ENCODE peak calls at places on chromosome 6, in four cellular contexts. Q is thoracic aorta, X is ascending aorta, G is body of pancreas. M is an unnamed sample.

GRCh38 chr6:119241124-119241491 is 108.5 kb downstream of the MAN1A1 start:
- DNase-seq in Q (no peak), X (no peak), G (no peak), M (no peak)

GRCh38 chr6:137175157-137175889 is 1.9 kb upstream of the IL22RA2 start:
- DNase-seq in Q (no peak), X (no peak), G (no peak), M (no peak)

GRCh38 chr6:33802186-33803061 is 1.4 kb downstream of the MLN start:
- DNase-seq in Q (no peak), X (no peak), G (no peak), M (no peak)

GRCh38 chr6:79869184-79869583 is 78.2 kb downstream of the ELOVL4 start:
- DNase-seq in Q (no peak), X (no peak), G (no peak), M (no peak)

GRCh38 chr6:169445661-169446581 is 192.3 kb upstream of the THBS2 start:
- DNase-seq in Q (no peak), X (no peak), G (no peak), M (peak)

GRCh38 chr6:168035098-168035660 is 37.7 kb downstream of the KIF25 start:
- DNase-seq in Q (no peak), X (peak), G (peak), M (peak)

GRCh38 chr6:101224751-101225150 is 168.8 kb upstream of the GRIK2 start:
- DNase-seq in Q (no peak), X (no peak), G (no peak), M (no peak)

GRCh38 chr6:71080793-71081192 is 123.9 kb upstream of the B3GAT2 start:
- DNase-seq in Q (no peak), X (no peak), G (no peak), M (no peak)

GRCh38 chr6:97174471-97174870 is 108.5 kb downstream of the MMS22L start:
- DNase-seq in Q (no peak), X (no peak), G (no peak), M (no peak)

GRCh38 chr6:158634695-158635426 is 9.7 kb downstream of the DYNLT1 start:
- DNase-seq in Q (no peak), X (no peak), G (no peak), M (peak)

GRCh38 chr6:155349129-155349528 is 34.8 kb upstream of the TFB1M start:
- DNase-seq in Q (no peak), X (no peak), G (no peak), M (no peak)

GRCh38 chr6:158784505-158784904 is 34.7 kb downstream of the EZR start:
- DNase-seq in Q (no peak), X (no peak), G (no peak), M (peak)

GRCh38 chr6:152575621-152576150 is 61.5 kb downstream of the SYNE1 start:
- DNase-seq in Q (no peak), X (no peak), G (no peak), M (peak)

GRCh38 chr6:156686940-156687874 is 90.0 kb upstream of the ARID1B start:
- DNase-seq in Q (peak), X (peak), G (peak), M (peak)

GRCh38 chr6:33772114-33772830 is 16.7 kb downstream of the LEMD2 start:
- DNase-seq in Q (no peak), X (no peak), G (no peak), M (no peak)

GRCh38 chr6:28212510-28213212 is 12.4 kb upstream of the ZSCAN9 start:
- DNase-seq in Q (no peak), X (no peak), G (peak), M (no peak)

GRCh38 chr6:12294851-12295536 is 4.8 kb downstream of the EDN1 start:
- DNase-seq in Q (no peak), X (no peak), G (no peak), M (no peak)

GRCh38 chr6:54892831-54893230 is 46.3 kb downstream of the FAM83B start:
- DNase-seq in Q (no peak), X (no peak), G (no peak), M (no peak)

GRCh38 chr6:169452117-169452868 is 198.6 kb upstream of the THBS2 start:
- DNase-seq in Q (peak), X (peak), G (peak), M (peak)

GRCh38 chr6:157089258-157089657 is 234.1 kb downstream of the TMEM242 start:
- DNase-seq in Q (no peak), X (no peak), G (no peak), M (no peak)

GRCh38 chr6:165662041-165662491 is 975 bp downstream of the PDE10A start:
- DNase-seq in Q (no peak), X (no peak), G (no peak), M (no peak)

GRCh38 chr6:55198708-55199107 is 24.4 kb downstream of the HCRTR2 start:
- DNase-seq in Q (no peak), X (no peak), G (no peak), M (no peak)

GRCh38 chr6:130760006-130760405 is 67.2 kb upstream of the SMLR1 start:
- DNase-seq in Q (no peak), X (no peak), G (no peak), M (no peak)

GRCh38 chr6:39892490-39893129 is 41.7 kb downstream of the MOCS1 start:
- DNase-seq in Q (peak), X (peak), G (peak), M (peak)

GRCh38 chr6:106159531-106159940 is 73.4 kb downstream of the PRDM1 start:
- DNase-seq in Q (no peak), X (no peak), G (no peak), M (no peak)

GRCh38 chr6:157148391-157149323 is 174.7 kb downstream of the TMEM242 start:
- DNase-seq in Q (peak), X (peak), G (peak), M (peak)

GRCh38 chr6:111661541-111662041 is 55.9 kb upstream of the TRAF3IP2 start:
- DNase-seq in Q (no peak), X (no peak), G (peak), M (peak)

GRCh38 chr6:133248241-133249001 is 7.3 kb downstream of the EYA4 start:
- DNase-seq in Q (no peak), X (no peak), G (no peak), M (no peak)

GRCh38 chr6:72826744-72827438 is 205.0 kb downstream of the KCNQ5 start:
- DNase-seq in Q (no peak), X (no peak), G (no peak), M (no peak)
- H3K27ac ChIP-seq in Q (no peak), X (no peak), G (no peak), M (no peak)

GRCh38 chr6:44431118-44431725 is 43.7 kb downstream of the CDC5L start:
- DNase-seq in Q (no peak), X (no peak), G (peak), M (peak)
- H3K27ac ChIP-seq in Q (peak), X (peak), G (no peak), M (no peak)

DNA sequence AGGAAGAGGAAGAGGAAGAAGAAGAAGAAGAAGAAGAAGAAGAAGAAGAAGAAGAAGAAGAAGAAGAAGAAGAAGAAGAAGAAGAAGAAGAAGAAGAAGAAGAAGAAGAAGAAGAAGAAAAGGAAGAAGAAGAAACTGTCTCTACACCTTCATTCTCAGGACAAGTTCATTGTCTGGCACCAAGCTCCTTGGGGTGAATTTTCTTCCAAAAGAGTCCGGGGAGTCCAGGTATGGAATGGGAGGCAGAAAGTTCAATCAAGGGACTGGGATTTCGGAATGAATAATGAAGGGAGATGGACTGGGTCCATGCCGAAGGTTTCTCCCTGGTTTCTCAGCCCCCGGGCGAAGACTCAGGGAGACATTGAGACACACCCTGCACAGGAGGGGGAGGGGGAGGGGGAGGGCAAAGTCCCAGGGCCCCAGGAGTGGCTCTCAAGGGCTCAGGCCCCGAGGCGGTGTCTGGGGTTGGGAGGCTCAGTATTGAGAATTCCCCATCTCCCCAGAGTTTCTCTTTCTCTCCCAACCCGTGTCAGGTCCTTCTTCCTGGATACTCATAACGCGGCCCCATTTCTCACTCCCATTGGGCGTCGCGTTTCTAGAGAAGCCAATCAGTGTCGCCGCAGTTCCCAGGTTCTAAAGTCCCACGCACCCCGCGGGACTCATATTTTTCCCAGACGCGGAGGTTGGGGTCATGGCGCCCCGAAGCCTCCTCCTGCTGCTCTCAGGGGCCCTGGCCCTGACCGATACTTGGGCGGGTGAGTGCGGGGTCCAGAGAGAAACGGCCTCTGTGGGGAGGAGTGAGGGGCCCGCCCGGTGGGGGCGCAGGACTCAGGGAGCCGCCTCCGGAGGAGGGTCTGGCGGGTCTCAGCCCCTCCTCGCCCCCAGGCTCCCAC is at the start of gene HLA-F:
- DNase-seq in Q (peak), X (peak), G (peak), M (peak)
- H3K27ac ChIP-seq in Q (peak), X (peak), G (peak), M (peak)

GRCh38 chr6:17867880-17868279 is 119.6 kb downstream of the KIF13A start:
- DNase-seq in Q (no peak), X (no peak), G (no peak), M (no peak)

GRCh38 chr6:17866876-17867444 is 120.5 kb downstream of the KIF13A start:
- DNase-seq in Q (no peak), X (no peak), G (no peak), M (no peak)

GRCh38 chr6:17863971-17864754 is 123.3 kb downstream of the KIF13A start:
- DNase-seq in Q (no peak), X (peak), G (no peak), M (no peak)

GRCh38 chr6:17865243-17865642 is 122.2 kb downstream of the KIF13A start:
- DNase-seq in Q (no peak), X (no peak), G (peak), M (no peak)

GRCh38 chr6:17865798-17866725 is 121.4 kb downstream of the KIF13A start:
- DNase-seq in Q (peak), X (peak), G (peak), M (peak)
- H3K27ac ChIP-seq in Q (peak), X (peak), G (no peak), M (peak)

DNA sequence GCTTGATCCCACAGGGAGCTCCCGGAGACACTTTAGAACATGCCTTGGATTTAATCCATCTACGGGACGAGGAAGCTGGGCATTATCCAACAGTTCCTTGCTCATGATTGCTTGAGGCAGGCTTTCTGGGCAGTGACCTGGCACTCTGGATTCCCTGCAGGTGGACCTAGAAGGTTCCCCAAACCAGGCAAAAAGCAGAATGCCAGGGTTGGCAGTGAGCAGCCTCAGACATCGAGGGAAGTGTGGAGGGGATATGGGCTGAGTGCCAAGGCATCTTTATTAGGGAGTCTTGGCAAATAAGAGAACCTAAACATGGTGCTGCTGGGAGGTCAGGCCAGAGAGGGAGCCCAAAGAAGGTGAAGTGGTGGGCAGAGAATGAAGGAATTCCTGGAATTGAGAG is 158.5 kb downstream of the CD83 start:
- DNase-seq in Q (no peak), X (no peak), G (no peak), M (no peak)
- H3K27ac ChIP-seq in Q (no peak), X (no peak), G (no peak), M (no peak)

GRCh38 chr6:14743126-14743464 is 502.8 kb upstream of the JARID2 start:
- DNase-seq in Q (no peak), X (no peak), G (no peak), M (no peak)
- H3K27ac ChIP-seq in Q (no peak), X (no peak), G (peak), M (peak)

GRCh38 chr6:38214159-38214558 is 394.6 kb downstream of the ZFAND3 start:
- DNase-seq in Q (no peak), X (no peak), G (no peak), M (no peak)

GRCh38 chr6:38215225-38215624 is 395.7 kb downstream of the ZFAND3 start:
- DNase-seq in Q (no peak), X (no peak), G (no peak), M (no peak)

GRCh38 chr6:38212116-38212515 is 392.6 kb downstream of the ZFAND3 start:
- DNase-seq in Q (no peak), X (no peak), G (no peak), M (no peak)

GRCh38 chr6:38212579-38212978 is 393.1 kb downstream of the ZFAND3 start:
- DNase-seq in Q (no peak), X (peak), G (no peak), M (no peak)

GRCh38 chr6:38213275-38213674 is 393.7 kb downstream of the ZFAND3 start:
- DNase-seq in Q (no peak), X (no peak), G (no peak), M (no peak)
- H3K27ac ChIP-seq in Q (peak), X (peak), G (no peak), M (no peak)

M was measured in stomach.